ENCODE peak calls at places on chromosome 21, in four cellular contexts. B, A, H and O are unnamed samples.

GRCh38 chr21:36429672-36430546 is 44.7 kb downstream of the CHAF1B start:
- DNase-seq in H (peak), B (peak), A (peak), O (no peak)

GRCh38 chr21:17711896-17712295 is 99.2 kb upstream of the BTG3 start:
- DNase-seq in A (no peak), B (no peak), H (no peak), O (no peak)

GRCh38 chr21:44407493-44407892 is 47.8 kb upstream of the LRRC3 start:
- DNase-seq in B (no peak), H (no peak), A (no peak), O (no peak)

GRCh38 chr21:46667191-46667734 is 31.8 kb downstream of the PRMT2 start:
- DNase-seq in B (peak), A (no peak), H (peak), O (no peak)

GRCh38 chr21:38474124-38474523 is 24.2 kb downstream of the ERG start:
- DNase-seq in A (no peak), B (no peak), H (no peak), O (no peak)

GRCh38 chr21:39144191-39144590 is 39.1 kb downstream of the PSMG1 start:
- DNase-seq in H (no peak), B (no peak), A (no peak), O (no peak)

GRCh38 chr21:40752125-40752524 is 94.8 kb downstream of the DSCAM start:
- DNase-seq in H (no peak), A (no peak), B (peak), O (no peak)

GRCh38 chr21:34839070-34839820 is 170.5 kb downstream of the CLIC6 start:
- DNase-seq in B (no peak), A (no peak), H (no peak), O (no peak)

GRCh38 chr21:29196021-29196663 is 65.7 kb downstream of the MAP3K7CL start:
- DNase-seq in A (peak), B (no peak), H (peak), O (peak)

GRCh38 chr21:43703068-43703880 is 15.7 kb upstream of the PDXK start:
- DNase-seq in A (peak), B (peak), H (no peak), O (peak)

GRCh38 chr21:28334407-28334806 is 658.3 kb downstream of the LTN1 start:
- DNase-seq in A (no peak), H (no peak), B (no peak), O (no peak)

GRCh38 chr21:39803393-39803792 is 58.4 kb downstream of the IGSF5 start:
- DNase-seq in H (no peak), A (no peak), B (no peak), O (no peak)

GRCh38 chr21:44845418-44846200 is 27.7 kb upstream of the SUMO3 start:
- DNase-seq in H (peak), A (peak), B (peak), O (peak)

GRCh38 chr21:31913191-31913608 is 40.4 kb downstream of the HUNK start:
- DNase-seq in B (no peak), A (no peak), H (no peak), O (no peak)

GRCh38 chr21:25501448-25501847 is 105.8 kb downstream of the MRPL39 start:
- DNase-seq in A (no peak), H (no peak), B (no peak), O (no peak)

GRCh38 chr21:44912158-44912473 is 8.6 kb downstream of the ITGB2 start:
- DNase-seq in B (no peak), H (no peak), A (no peak), O (no peak)

GRCh38 chr21:34020934-34021553 is 52.3 kb upstream of the MRPS6 start:
- DNase-seq in H (no peak), B (no peak), A (no peak), O (no peak)

GRCh38 chr21:15446193-15446592 is 283.6 kb upstream of the USP25 start:
- DNase-seq in H (no peak), B (no peak), A (no peak), O (no peak)

GRCh38 chr21:15592957-15593356 is 136.8 kb upstream of the USP25 start:
- DNase-seq in B (no peak), H (no peak), A (no peak), O (no peak)

GRCh38 chr21:42846221-42846620 is 33.1 kb downstream of the WDR4 start:
- DNase-seq in H (no peak), A (no peak), B (no peak), O (no peak)

GRCh38 chr21:25556087-25556486 is 51.2 kb downstream of the MRPL39 start:
- DNase-seq in B (no peak), H (no peak), A (no peak), O (no peak)

GRCh38 chr21:30243691-30244090 is 27.8 kb upstream of the CLDN8 start:
- DNase-seq in H (no peak), B (no peak), A (no peak), O (no peak)

GRCh38 chr21:41045534-41046268 is 122.3 kb upstream of the BACE2 start:
- DNase-seq in B (no peak), A (no peak), H (no peak), O (no peak)

GRCh38 chr21:46651121-46651520 is 15.6 kb downstream of the PRMT2 start:
- DNase-seq in H (no peak), B (no peak), A (no peak), O (no peak)

GRCh38 chr21:16169810-16170209 is 440.0 kb downstream of the USP25 start:
- DNase-seq in B (no peak), H (no peak), A (no peak), O (no peak)

GRCh38 chr21:46161180-46161799 is 5.9 kb upstream of the FTCD start:
- DNase-seq in A (peak), H (no peak), B (no peak), O (no peak)

GRCh38 chr21:30986966-30987365 is 51.3 kb downstream of the KRTAP19-8 start:
- DNase-seq in H (no peak), A (peak), B (no peak), O (no peak)

GRCh38 chr21:33155457-33155856 is 74.3 kb upstream of the IFNAR2 start:
- DNase-seq in A (no peak), B (no peak), H (no peak), O (no peak)

GRCh38 chr21:28714795-28715464 is 277.7 kb downstream of the LTN1 start:
- DNase-seq in H (no peak), A (no peak), B (no peak), O (no peak)

GRCh38 chr21:43869486-43870325 is 4.7 kb downstream of the AGPAT3 start:
- DNase-seq in H (no peak), A (no peak), B (no peak), O (no peak)

GRCh38 chr21:44475266-44475665 is 20.0 kb downstream of the LRRC3 start:
- DNase-seq in A (no peak), B (no peak), H (no peak), O (no peak)

GRCh38 chr21:17777321-17777720 is 41.8 kb downstream of the C21orf91 start:
- DNase-seq in B (no peak), H (no peak), A (no peak), O (no peak)

GRCh38 chr21:37871121-37871862 is 45.0 kb downstream of the KCNJ6 start:
- DNase-seq in A (no peak), B (no peak), H (peak), O (no peak)

GRCh38 chr21:38910390-38911008 is 104.8 kb downstream of the ETS2 start:
- DNase-seq in B (no peak), H (no peak), A (no peak), O (no peak)

GRCh38 chr21:28781602-28782274 is 210.9 kb downstream of the LTN1 start:
- DNase-seq in H (no peak), A (no peak), B (no peak), O (peak)

GRCh38 chr21:40457741-40458140 is 389.2 kb downstream of the DSCAM start:
- DNase-seq in H (no peak), A (no peak), B (no peak), O (no peak)